ENCODE peak calls at places on chromosomes 16 and 17, in seven cellular contexts. Y is neural progenitor cell, O is GM23338, V is HCT116, W is GM23248, K is PC-3, X is MM.1S. M is an unnamed sample.

GRCh38 chr17:80272366-80272765 is 11.7 kb downstream of the RNF213 start:
- DNase-seq in V (no peak), Y (no peak), W (no peak), K (no peak), O (no peak), X (no peak), M (no peak)

GRCh38 chr16:87765473-87765775 is 362 bp downstream of the KLHDC4 start:
- DNase-seq in V (no peak), X (no peak), O (peak; percentile 16), K (no peak), W (peak; percentile 38), Y (no peak), M (no peak)

GRCh38 chr16:81073560-81074330 is 3.3 kb downstream of the C16orf46 start:
- DNase-seq in K (no peak), Y (peak; percentile 64), X (no peak), W (no peak), V (no peak), O (peak; percentile 69), M (no peak)

GRCh38 chr17:16521070-16521727 is 29.2 kb upstream of the LRRC75A start:
- DNase-seq in O (peak; percentile 88), Y (peak; percentile 88), V (peak; percentile 77), X (peak; percentile 76), K (peak; percentile 94), W (peak; percentile 91), M (peak; percentile 92)

GRCh38 chr16:1181715-1182671 is 29.1 kb downstream of the CACNA1H start:
- DNase-seq in W (peak; percentile 73), Y (peak; percentile 53), X (no peak), O (no peak), K (peak; percentile 25), V (no peak), M (peak; percentile 89)

GRCh38 chr17:78143214-78144145 is 2.7 kb upstream of the C17orf99 start:
- DNase-seq in X (no peak), Y (no peak), K (no peak), O (no peak), W (no peak), V (no peak), M (no peak)

GRCh38 chr16:64453643-64454042 is 668.2 kb downstream of the CDH11 start:
- DNase-seq in X (peak; percentile 52), Y (no peak), O (no peak), V (no peak), K (no peak), W (no peak), M (no peak)

GRCh38 chr17:63702223-63702577 is 2.3 kb upstream of the LIMD2 start:
- DNase-seq in Y (no peak), K (no peak), V (no peak), O (no peak), X (no peak), W (no peak), M (no peak)

GRCh38 chr17:48162946-48163506 is 55.5 kb downstream of the SNX11 start:
- DNase-seq in W (no peak), X (peak; percentile 50), O (no peak), K (peak; percentile 26), Y (no peak), V (no peak), M (peak; percentile 74)

GRCh38 chr16:21704733-21705132 is 41.0 kb downstream of the OTOA start:
- DNase-seq in W (no peak), Y (no peak), X (no peak), K (no peak), V (no peak), O (no peak), M (no peak)

GRCh38 chr17:32927724-32928526 is at the start of gene TMEM98:
- DNase-seq in V (no peak), O (peak; percentile 65), X (peak; percentile 16), Y (peak; percentile 81), K (peak; percentile 9), W (peak; percentile 73), M (peak; percentile 82)

GRCh38 chr16:81652798-81653505 is 126.1 kb upstream of the PLCG2 start:
- DNase-seq in K (no peak), Y (peak; percentile 68), O (peak; percentile 45), X (peak; percentile 70), V (no peak), W (no peak), M (no peak)

GRCh38 chr17:11144358-11145233 is 96.4 kb upstream of the SHISA6 start:
- DNase-seq in K (peak; percentile 57), Y (peak; percentile 69), X (peak; percentile 35), W (peak; percentile 77), V (no peak), O (peak; percentile 18), M (peak; percentile 78)

GRCh38 chr16:4989391-4990006 is 31.4 kb downstream of the SEC14L5 start:
- DNase-seq in O (no peak), Y (no peak), W (no peak), X (no peak), K (no peak), V (no peak), M (no peak)

GRCh38 chr17:47844814-47845453 is 3.9 kb upstream of the SCRN2 start:
- DNase-seq in O (peak; percentile 57), X (no peak), W (peak; percentile 52), K (peak; percentile 41), V (no peak), Y (no peak), M (no peak)

GRCh38 chr17:75587718-75588545 is at the start of gene MYO15B:
- DNase-seq in W (peak; percentile 32), O (peak; percentile 79), V (no peak), K (no peak), Y (peak; percentile 83), X (no peak), M (peak; percentile 75)

GRCh38 chr17:59154335-59154720 is 658 bp downstream of the SKA2 start:
- DNase-seq in K (peak; percentile 56), W (peak; percentile 80), X (peak; percentile 49), Y (peak; percentile 75), O (peak; percentile 68), V (no peak), M (peak; percentile 64)

GRCh38 chr16:49754495-49755290 is 101.2 kb downstream of the ZNF423 start:
- DNase-seq in O (peak; percentile 77), V (no peak), K (no peak), Y (peak; percentile 85), X (peak; percentile 16), W (peak; percentile 62), M (peak; percentile 53)

GRCh38 chr17:44781553-44782348 is 23.0 kb downstream of the ADAM11 start:
- DNase-seq in O (peak; percentile 54), K (no peak), W (no peak), X (no peak), Y (peak; percentile 53), V (no peak), M (no peak)

GRCh38 chr17:4739122-4740024 is at the start of the genes CXCL16 and ZMYND15:
- DNase-seq in V (no peak), W (peak; percentile 74), X (peak; percentile 67), K (peak; percentile 45), Y (peak; percentile 61), O (peak; percentile 55), M (peak; percentile 90)

GRCh38 chr17:74369665-74370490 is 2.6 kb downstream of the GPR142 start:
- DNase-seq in V (no peak), Y (no peak), W (no peak), K (no peak), O (no peak), X (no peak), M (no peak)

GRCh38 chr16:290681-291405 is 7.9 kb downstream of the PDIA2 start:
- DNase-seq in Y (no peak), W (no peak), X (no peak), V (no peak), O (no peak), K (no peak), M (no peak)

GRCh38 chr17:27502526-27503324 is 46.5 kb downstream of the KSR1 start:
- DNase-seq in K (no peak), Y (no peak), W (peak; percentile 68), V (no peak), O (no peak), X (no peak), M (no peak)

GRCh38 chr16:8565498-8565897 is 24.8 kb downstream of the TMEM114 start:
- DNase-seq in W (no peak), K (no peak), Y (peak; percentile 22), V (no peak), X (no peak), O (peak; percentile 80), M (no peak)

GRCh38 chr16:88705746-88706287 is 391 bp downstream of the RNF166 start:
- DNase-seq in W (peak; percentile 56), V (no peak), Y (peak; percentile 67), K (no peak), O (no peak), X (no peak), M (peak; percentile 50)

GRCh38 chr16:84864266-84864955 is 44.6 kb downstream of the CRISPLD2 start:
- DNase-seq in K (no peak), Y (no peak), V (no peak), X (no peak), W (no peak), O (no peak), M (no peak)
- TF ChIP-seq EZH2 in K (no peak), Y (no peak), V (no peak), X (no peak), W (no peak), O (no peak), M (no peak)

GRCh38 chr16:57751539-57752202 is 16.1 kb downstream of the KATNB1 start:
- DNase-seq in X (no peak), O (no peak), Y (no peak), V (no peak), K (no peak), W (no peak), M (no peak)
- H3K36me3 ChIP-seq in X (no peaks in the 10 kb centered on the region), O (no peaks in the 10 kb centered on the region), Y (no peaks in the 10 kb centered on the region), V (no peaks in the 10 kb centered on the region), K (no peaks in the 10 kb centered on the region), W (no peaks in the 10 kb centered on the region), M (no peaks in the 10 kb centered on the region)

GRCh38 chr16:58537124-58537906 is 22.0 kb downstream of the SETD6 start:
- DNase-seq in W (no peak), Y (no peak), K (no peak), O (no peak), V (no peak), X (no peak), M (no peak)
- TF ChIP-seq EZH2phosphoT487 in W (no peak), Y (no peak), K (no peak), O (no peak), V (no peak), X (no peak), M (no peak)

GRCh38 chr16:55325458-55326109 is 1.6 kb downstream of the IRX6 start:
- DNase-seq in V (no peak), O (peak; percentile 13), X (no peak), K (no peak), W (no peak), Y (no peak), M (no peak)
- TF ChIP-seq EZH2 in V (no peak), O (peak; percentile 93), X (no peak), K (no peak), W (no peak), Y (no peak), M (no peak)

DNA sequence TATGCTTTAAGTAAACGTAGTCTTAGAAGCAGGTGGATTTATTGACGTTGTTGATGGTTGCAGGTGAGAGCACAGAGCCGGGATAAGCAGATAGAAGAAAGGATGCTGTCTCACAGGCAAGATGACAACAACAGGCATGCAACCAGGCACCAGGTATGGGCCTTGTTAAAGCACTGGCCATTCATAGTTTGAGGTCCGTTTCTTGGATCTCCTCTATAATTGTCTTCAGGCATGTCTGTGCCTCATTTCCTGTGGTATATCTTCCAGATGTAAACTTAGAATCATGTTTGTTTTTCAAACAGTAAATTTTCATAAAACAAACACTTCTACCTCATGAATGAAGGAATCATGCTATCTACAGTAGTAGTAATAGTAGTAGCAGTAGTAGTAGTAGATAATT is 20.6 kb downstream of the KAT7 start:
- DNase-seq in O (no peak), X (no peak), K (peak; percentile 31), W (no peak), Y (no peak), V (no peak), M (no peak)
- H3K36me3 ChIP-seq in O (peaks cover 9% of the 10 kb centered on the region), X (peaks cover 14% of the 10 kb centered on the region), K (peaks cover 57% of the 10 kb centered on the region), W (peaks cover 57% of the 10 kb centered on the region), Y (peaks cover 19% of the 10 kb centered on the region), V (peaks cover 55% of the 10 kb centered on the region), M (no peaks in the 10 kb centered on the region)

GRCh38 chr17:7330099-7331015 is 1.2 kb upstream of the NEURL4 start:
- DNase-seq in W (peak; percentile 88), Y (peak; percentile 92), O (peak; percentile 92), K (peak; percentile 60), X (peak; percentile 83), V (peak; percentile 64), M (peak; percentile 83)
- TF ChIP-seq EZH2phosphoT487 in W (no peak), Y (no peak), O (no peak), K (no peak), X (no peak), V (no peak), M (no peak)